ENCODE peak calls at places on chromosome 21, in six cellular contexts. One of them, this sample, is unnamed.

GRCh38 chr21:43697758-43698643 is 20.9 kb upstream of the PDXK start:
- DNase-seq in tibial artery: no peak
- DNase-seq in cardiac muscle cell: no peak
- DNase-seq in CD8-positive, alpha-beta memory T cell: no peak
- DNase-seq in upper lobe of right lung: peak; percentile 45
- DNase-seq in suprapubic skin: no peak
- DNase-seq in this sample: peak; percentile 18

GRCh38 chr21:35400233-35400939 is 351.3 kb upstream of the RUNX1 start:
- DNase-seq in tibial artery: no peak
- DNase-seq in cardiac muscle cell: peak; percentile 49
- DNase-seq in CD8-positive, alpha-beta memory T cell: peak; percentile 50
- DNase-seq in upper lobe of right lung: no peak
- DNase-seq in suprapubic skin: no peak
- DNase-seq in this sample: no peak

GRCh38 chr21:16195896-16196443 is 466.2 kb downstream of the USP25 start:
- DNase-seq in tibial artery: no peak
- DNase-seq in cardiac muscle cell: no peak
- DNase-seq in CD8-positive, alpha-beta memory T cell: no peak
- DNase-seq in upper lobe of right lung: no peak
- DNase-seq in suprapubic skin: no peak
- DNase-seq in this sample: no peak

GRCh38 chr21:45469273-45470086 is 64.5 kb downstream of the COL18A1 start:
- DNase-seq in tibial artery: no peak
- DNase-seq in cardiac muscle cell: no peak
- DNase-seq in CD8-positive, alpha-beta memory T cell: no peak
- DNase-seq in upper lobe of right lung: peak; percentile 67
- DNase-seq in suprapubic skin: no peak
- DNase-seq in this sample: no peak

GRCh38 chr21:39647476-39647875 is 34.7 kb downstream of the B3GALT5 start:
- DNase-seq in tibial artery: no peak
- DNase-seq in cardiac muscle cell: no peak
- DNase-seq in CD8-positive, alpha-beta memory T cell: no peak
- DNase-seq in upper lobe of right lung: no peak
- DNase-seq in suprapubic skin: no peak
- DNase-seq in this sample: no peak

GRCh38 chr21:29318354-29318753 is 19.6 kb downstream of the BACH1 start:
- DNase-seq in tibial artery: no peak
- DNase-seq in cardiac muscle cell: no peak
- DNase-seq in CD8-positive, alpha-beta memory T cell: no peak
- DNase-seq in upper lobe of right lung: no peak
- DNase-seq in suprapubic skin: no peak
- DNase-seq in this sample: no peak

GRCh38 chr21:41119901-41120300 is 48.1 kb upstream of the BACE2 start:
- DNase-seq in tibial artery: no peak
- DNase-seq in cardiac muscle cell: no peak
- DNase-seq in CD8-positive, alpha-beta memory T cell: no peak
- DNase-seq in upper lobe of right lung: no peak
- DNase-seq in suprapubic skin: no peak
- DNase-seq in this sample: no peak

GRCh38 chr21:28899744-28900143 is 92.9 kb downstream of the LTN1 start:
- DNase-seq in tibial artery: no peak
- DNase-seq in cardiac muscle cell: no peak
- DNase-seq in CD8-positive, alpha-beta memory T cell: no peak
- DNase-seq in upper lobe of right lung: no peak
- DNase-seq in suprapubic skin: no peak
- DNase-seq in this sample: no peak

GRCh38 chr21:29130234-29130993 is at the start of gene MAP3K7CL:
- DNase-seq in tibial artery: peak; percentile 82
- DNase-seq in cardiac muscle cell: no peak
- DNase-seq in CD8-positive, alpha-beta memory T cell: no peak
- DNase-seq in upper lobe of right lung: no peak
- DNase-seq in suprapubic skin: peak; percentile 82
- DNase-seq in this sample: no peak

GRCh38 chr21:25895565-25896205 is 160.9 kb downstream of the GABPA start:
- DNase-seq in tibial artery: no peak
- DNase-seq in cardiac muscle cell: peak; percentile 17
- DNase-seq in CD8-positive, alpha-beta memory T cell: no peak
- DNase-seq in upper lobe of right lung: no peak
- DNase-seq in suprapubic skin: no peak
- DNase-seq in this sample: no peak

GRCh38 chr21:16013570-16013969 is 283.8 kb downstream of the USP25 start:
- DNase-seq in tibial artery: no peak
- DNase-seq in cardiac muscle cell: no peak
- DNase-seq in CD8-positive, alpha-beta memory T cell: no peak
- DNase-seq in upper lobe of right lung: no peak
- DNase-seq in suprapubic skin: no peak
- DNase-seq in this sample: no peak

GRCh38 chr21:42799516-42799915 is 79.8 kb downstream of the WDR4 start:
- DNase-seq in tibial artery: no peak
- DNase-seq in cardiac muscle cell: no peak
- DNase-seq in CD8-positive, alpha-beta memory T cell: no peak
- DNase-seq in upper lobe of right lung: no peak
- DNase-seq in suprapubic skin: no peak
- DNase-seq in this sample: no peak

GRCh38 chr21:8993943-8994639 is 1527.3 kb upstream of the TPTE start:
- DNase-seq in tibial artery: no peak
- DNase-seq in cardiac muscle cell: no peak
- DNase-seq in CD8-positive, alpha-beta memory T cell: no peak
- DNase-seq in upper lobe of right lung: no peak
- DNase-seq in suprapubic skin: no peak
- DNase-seq in this sample: no peak

GRCh38 chr21:26834181-26834945 is 10.8 kb downstream of the ADAMTS1 start:
- DNase-seq in tibial artery: no peak
- DNase-seq in cardiac muscle cell: no peak
- DNase-seq in CD8-positive, alpha-beta memory T cell: no peak
- DNase-seq in upper lobe of right lung: no peak
- DNase-seq in suprapubic skin: no peak
- DNase-seq in this sample: no peak

GRCh38 chr21:34367320-34367935 is 3.6 kb downstream of the KCNE2 start:
- DNase-seq in tibial artery: no peak
- DNase-seq in cardiac muscle cell: peak; percentile 66
- DNase-seq in CD8-positive, alpha-beta memory T cell: no peak
- DNase-seq in upper lobe of right lung: no peak
- DNase-seq in suprapubic skin: no peak
- DNase-seq in this sample: no peak

GRCh38 chr21:17370750-17371325 is 142.0 kb upstream of the CXADR start:
- DNase-seq in tibial artery: no peak
- DNase-seq in cardiac muscle cell: no peak
- DNase-seq in CD8-positive, alpha-beta memory T cell: no peak
- DNase-seq in upper lobe of right lung: no peak
- DNase-seq in suprapubic skin: no peak
- DNase-seq in this sample: no peak

GRCh38 chr21:45000637-45001133 is 60.9 kb downstream of the SLX9 start:
- DNase-seq in tibial artery: no peak
- DNase-seq in cardiac muscle cell: no peak
- DNase-seq in CD8-positive, alpha-beta memory T cell: no peak
- DNase-seq in upper lobe of right lung: peak; percentile 50
- DNase-seq in suprapubic skin: peak; percentile 58
- DNase-seq in this sample: no peak

GRCh38 chr21:32184485-32184884 is 94.4 kb downstream of the MIS18A start:
- DNase-seq in tibial artery: no peak
- DNase-seq in cardiac muscle cell: no peak
- DNase-seq in CD8-positive, alpha-beta memory T cell: no peak
- DNase-seq in upper lobe of right lung: no peak
- DNase-seq in suprapubic skin: no peak
- DNase-seq in this sample: no peak

GRCh38 chr21:43758132-43758619 is 17.9 kb downstream of the CSTB start:
- DNase-seq in tibial artery: peak; percentile 86
- DNase-seq in cardiac muscle cell: no peak
- DNase-seq in CD8-positive, alpha-beta memory T cell: no peak
- DNase-seq in upper lobe of right lung: no peak
- DNase-seq in suprapubic skin: no peak
- DNase-seq in this sample: no peak

GRCh38 chr21:45981154-45981606 is 390 bp upstream of the COL6A1 start:
- DNase-seq in tibial artery: peak; percentile 94
- DNase-seq in cardiac muscle cell: peak; percentile 85
- DNase-seq in CD8-positive, alpha-beta memory T cell: peak; percentile 36
- DNase-seq in upper lobe of right lung: peak; percentile 83
- DNase-seq in suprapubic skin: peak; percentile 92
- DNase-seq in this sample: peak; percentile 70

GRCh38 chr21:25717491-25718139 is 17.1 kb downstream of the ATP5PF start:
- DNase-seq in tibial artery: no peak
- DNase-seq in cardiac muscle cell: peak; percentile 24
- DNase-seq in CD8-positive, alpha-beta memory T cell: no peak
- DNase-seq in upper lobe of right lung: no peak
- DNase-seq in suprapubic skin: no peak
- DNase-seq in this sample: no peak

GRCh38 chr21:16589499-16589898 is 859.7 kb downstream of the USP25 start:
- DNase-seq in tibial artery: no peak
- DNase-seq in cardiac muscle cell: no peak
- DNase-seq in CD8-positive, alpha-beta memory T cell: no peak
- DNase-seq in upper lobe of right lung: no peak
- DNase-seq in suprapubic skin: no peak
- DNase-seq in this sample: no peak

GRCh38 chr21:44836666-44837471 is 19.0 kb upstream of the SUMO3 start:
- DNase-seq in tibial artery: peak; percentile 65
- DNase-seq in cardiac muscle cell: peak; percentile 41
- DNase-seq in CD8-positive, alpha-beta memory T cell: no peak
- DNase-seq in upper lobe of right lung: no peak
- DNase-seq in suprapubic skin: no peak
- DNase-seq in this sample: no peak

GRCh38 chr21:42513985-42514882 is 582 bp downstream of the SLC37A1 start:
- DNase-seq in tibial artery: peak; percentile 66
- DNase-seq in cardiac muscle cell: peak; percentile 51
- DNase-seq in CD8-positive, alpha-beta memory T cell: peak; percentile 45
- DNase-seq in upper lobe of right lung: peak; percentile 86
- DNase-seq in suprapubic skin: no peak
- DNase-seq in this sample: peak; percentile 75

GRCh38 chr21:17462276-17462981 is 50.4 kb upstream of the CXADR start:
- DNase-seq in tibial artery: no peak
- DNase-seq in cardiac muscle cell: no peak
- DNase-seq in CD8-positive, alpha-beta memory T cell: no peak
- DNase-seq in upper lobe of right lung: no peak
- DNase-seq in suprapubic skin: no peak
- DNase-seq in this sample: no peak

GRCh38 chr21:43740497-43741156 is 21.7 kb downstream of the PDXK start:
- DNase-seq in tibial artery: peak; percentile 87
- DNase-seq in cardiac muscle cell: peak; percentile 87
- DNase-seq in CD8-positive, alpha-beta memory T cell: no peak
- DNase-seq in upper lobe of right lung: peak; percentile 78
- DNase-seq in suprapubic skin: no peak
- DNase-seq in this sample: peak; percentile 69

GRCh38 chr21:44845418-44846200 is 27.7 kb upstream of the SUMO3 start:
- DNase-seq in tibial artery: peak; percentile 79
- DNase-seq in cardiac muscle cell: peak; percentile 69
- DNase-seq in CD8-positive, alpha-beta memory T cell: peak; percentile 29
- DNase-seq in upper lobe of right lung: peak; percentile 84
- DNase-seq in suprapubic skin: no peak
- DNase-seq in this sample: peak; percentile 80

GRCh38 chr21:33168886-33169285 is 60.9 kb upstream of the IFNAR2 start:
- DNase-seq in tibial artery: no peak
- DNase-seq in cardiac muscle cell: no peak
- DNase-seq in CD8-positive, alpha-beta memory T cell: no peak
- DNase-seq in upper lobe of right lung: no peak
- DNase-seq in suprapubic skin: no peak
- DNase-seq in this sample: no peak

GRCh38 chr21:30943920-30944319 is 62.5 kb upstream of the KRTAP11-1 start:
- DNase-seq in tibial artery: no peak
- DNase-seq in cardiac muscle cell: no peak
- DNase-seq in CD8-positive, alpha-beta memory T cell: no peak
- DNase-seq in upper lobe of right lung: no peak
- DNase-seq in suprapubic skin: no peak
- DNase-seq in this sample: no peak
- H3K4me3 ChIP-seq in tibial artery: no peak overlapping the region
- H3K4me3 ChIP-seq in cardiac muscle cell: no peak overlapping the region
- H3K4me3 ChIP-seq in CD8-positive, alpha-beta memory T cell: no peak overlapping the region
- H3K4me3 ChIP-seq in upper lobe of right lung: no peak overlapping the region
- H3K4me3 ChIP-seq in suprapubic skin: no peak overlapping the region
- H3K4me3 ChIP-seq in this sample: no peak overlapping the region

DNA sequence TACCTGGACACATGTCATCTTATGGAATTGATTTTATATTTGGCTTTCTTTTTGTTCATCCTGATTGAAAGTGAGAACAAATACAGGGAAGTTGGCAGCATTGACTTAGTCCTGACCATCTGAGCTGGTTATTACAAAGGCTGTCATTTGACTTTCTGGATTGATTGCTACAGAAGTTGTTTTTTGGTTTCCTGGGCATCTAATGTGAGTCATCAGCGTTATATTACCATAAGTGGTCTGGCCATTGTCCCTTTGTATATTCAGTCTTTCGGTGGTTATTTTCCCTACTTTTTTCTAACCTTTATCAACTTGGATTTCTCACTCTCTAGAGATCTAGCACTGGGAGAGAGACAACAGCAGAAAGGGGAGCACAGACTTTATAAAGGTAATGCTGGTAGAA is 1646.5 kb downstream of the MRPL39 start:
- DNase-seq in tibial artery: no peak
- DNase-seq in cardiac muscle cell: no peak
- DNase-seq in CD8-positive, alpha-beta memory T cell: no peak
- DNase-seq in upper lobe of right lung: no peak
- DNase-seq in suprapubic skin: no peak
- DNase-seq in this sample: no peak
- H3K9me3 ChIP-seq in tibial artery: no peaks in the 10 kb centered on the region
- H3K9me3 ChIP-seq in cardiac muscle cell: no peaks in the 10 kb centered on the region
- H3K9me3 ChIP-seq in CD8-positive, alpha-beta memory T cell: no peaks in the 10 kb centered on the region
- H3K9me3 ChIP-seq in upper lobe of right lung: no peaks in the 10 kb centered on the region
- H3K9me3 ChIP-seq in suprapubic skin: no peaks in the 10 kb centered on the region
- H3K9me3 ChIP-seq in this sample: no peaks in the 10 kb centered on the region

GRCh38 chr21:20351138-20351537 is 647.1 kb upstream of the NCAM2 start:
- DNase-seq in tibial artery: no peak
- DNase-seq in cardiac muscle cell: no peak
- DNase-seq in CD8-positive, alpha-beta memory T cell: no peak
- DNase-seq in upper lobe of right lung: no peak
- DNase-seq in suprapubic skin: no peak
- DNase-seq in this sample: no peak

DNA sequence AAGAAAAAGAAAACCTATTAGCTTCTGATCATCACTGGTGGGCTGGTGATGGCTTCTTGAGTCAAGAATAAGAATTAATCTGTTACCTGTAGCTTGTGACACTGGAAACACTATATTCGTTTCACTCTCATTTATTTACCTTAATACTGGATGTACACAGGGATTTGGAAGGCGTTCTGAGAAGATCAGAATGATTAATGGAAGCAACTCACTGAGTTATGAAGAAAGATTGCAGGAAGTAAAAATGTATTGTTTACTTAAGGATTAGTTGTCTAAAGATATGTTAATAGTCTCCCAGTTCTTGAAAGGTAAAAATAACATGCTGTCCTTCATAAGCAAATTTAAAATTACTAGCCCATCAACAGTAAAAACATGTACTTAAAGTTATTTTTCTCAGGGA is 644.9 kb upstream of the NCAM2 start:
- DNase-seq in tibial artery: no peak
- DNase-seq in cardiac muscle cell: no peak
- DNase-seq in CD8-positive, alpha-beta memory T cell: no peak
- DNase-seq in upper lobe of right lung: no peak
- DNase-seq in suprapubic skin: no peak
- DNase-seq in this sample: no peak
- H3K4me1 ChIP-seq in tibial artery: no peaks in the 10 kb centered on the region
- H3K4me1 ChIP-seq in cardiac muscle cell: no peaks in the 10 kb centered on the region
- H3K4me1 ChIP-seq in CD8-positive, alpha-beta memory T cell: no peaks in the 10 kb centered on the region
- H3K4me1 ChIP-seq in upper lobe of right lung: no peaks in the 10 kb centered on the region
- H3K4me1 ChIP-seq in suprapubic skin: no peaks in the 10 kb centered on the region
- H3K4me1 ChIP-seq in this sample: no peaks in the 10 kb centered on the region

DNA sequence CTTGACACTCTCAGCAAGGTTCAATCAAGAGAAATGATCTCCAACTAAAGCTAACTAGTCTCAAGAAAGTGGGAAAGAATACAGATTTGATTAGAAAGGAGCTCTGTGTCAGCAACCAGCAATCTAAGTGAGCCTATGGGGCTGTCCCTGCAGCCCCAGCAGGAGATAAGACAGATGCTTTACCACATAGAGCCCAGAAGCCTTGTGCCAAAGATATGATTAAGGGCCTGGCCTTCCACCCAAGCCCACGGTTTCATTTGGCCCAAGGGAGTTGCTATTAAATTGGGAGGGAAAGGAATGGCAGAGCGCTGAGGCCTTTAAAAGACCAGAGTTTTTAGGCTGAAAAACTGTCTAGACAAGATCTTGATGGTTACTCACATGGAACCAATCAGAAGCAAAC is 74.8 kb downstream of the HLCS start:
- DNase-seq in tibial artery: no peak
- DNase-seq in cardiac muscle cell: no peak
- DNase-seq in CD8-positive, alpha-beta memory T cell: no peak
- DNase-seq in upper lobe of right lung: no peak
- DNase-seq in suprapubic skin: no peak
- DNase-seq in this sample: no peak
- H3K4me3 ChIP-seq in tibial artery: no peak overlapping the region
- H3K4me3 ChIP-seq in cardiac muscle cell: no peak overlapping the region
- H3K4me3 ChIP-seq in CD8-positive, alpha-beta memory T cell: no peak overlapping the region
- H3K4me3 ChIP-seq in upper lobe of right lung: no peak overlapping the region
- H3K4me3 ChIP-seq in suprapubic skin: no peak overlapping the region
- H3K4me3 ChIP-seq in this sample: no peak overlapping the region

This sample was measured in lower lobe of right lung.